ENCODE peak calls at places on chromosomes 3 and 15, in nine cellular contexts. One of them, this sample, is unnamed.

GRCh38 chr3:187742351-187743171 is 2.7 kb downstream of the BCL6 start:
- DNase-seq in breast epithelium: no peak
- DNase-seq in body of pancreas: peak
- DNase-seq in sigmoid colon: no peak
- DNase-seq in uterus: peak
- DNase-seq in A549: no peak
- DNase-seq in tibial nerve: peak
- DNase-seq in H1: no peak
- DNase-seq in Peyer's patch: no peak
- DNase-seq in this sample: no peak

GRCh38 chr3:128922804-128923459 is 43.5 kb downstream of the ACAD9 start:
- DNase-seq in breast epithelium: no peak
- DNase-seq in body of pancreas: no peak
- DNase-seq in sigmoid colon: no peak
- DNase-seq in uterus: no peak
- DNase-seq in A549: no peak
- DNase-seq in tibial nerve: no peak
- DNase-seq in H1: no peak
- DNase-seq in Peyer's patch: no peak
- DNase-seq in this sample: no peak

GRCh38 chr3:141710888-141711616 is 27.0 kb upstream of the RNF7 start:
- DNase-seq in breast epithelium: no peak
- DNase-seq in body of pancreas: no peak
- DNase-seq in sigmoid colon: no peak
- DNase-seq in uterus: peak
- DNase-seq in A549: no peak
- DNase-seq in tibial nerve: no peak
- DNase-seq in H1: no peak
- DNase-seq in Peyer's patch: no peak
- DNase-seq in this sample: peak

GRCh38 chr3:57791245-57791644 is 35.1 kb downstream of the SLMAP start:
- DNase-seq in breast epithelium: no peak
- DNase-seq in body of pancreas: no peak
- DNase-seq in sigmoid colon: no peak
- DNase-seq in uterus: no peak
- DNase-seq in A549: no peak
- DNase-seq in tibial nerve: no peak
- DNase-seq in H1: no peak
- DNase-seq in Peyer's patch: no peak
- DNase-seq in this sample: no peak

GRCh38 chr15:89776274-89777072 is at the start of gene MESP2:
- DNase-seq in breast epithelium: peak
- DNase-seq in body of pancreas: peak
- DNase-seq in sigmoid colon: peak
- DNase-seq in uterus: peak
- DNase-seq in A549: peak
- DNase-seq in tibial nerve: peak
- DNase-seq in H1: peak
- DNase-seq in Peyer's patch: peak
- DNase-seq in this sample: no peak

GRCh38 chr15:58147151-58147550 is 9.0 kb downstream of the AQP9 start:
- DNase-seq in breast epithelium: no peak
- DNase-seq in body of pancreas: no peak
- DNase-seq in sigmoid colon: no peak
- DNase-seq in uterus: no peak
- DNase-seq in A549: no peak
- DNase-seq in tibial nerve: peak
- DNase-seq in H1: no peak
- DNase-seq in Peyer's patch: no peak
- DNase-seq in this sample: no peak

GRCh38 chr15:81829918-81830317 is 215.9 kb downstream of the MEX3B start:
- DNase-seq in breast epithelium: no peak
- DNase-seq in body of pancreas: no peak
- DNase-seq in sigmoid colon: no peak
- DNase-seq in uterus: no peak
- DNase-seq in A549: no peak
- DNase-seq in tibial nerve: no peak
- DNase-seq in H1: no peak
- DNase-seq in Peyer's patch: no peak
- DNase-seq in this sample: no peak

GRCh38 chr3:53234841-53235232 is 21.0 kb downstream of the TKT start:
- DNase-seq in breast epithelium: no peak
- DNase-seq in body of pancreas: no peak
- DNase-seq in sigmoid colon: no peak
- DNase-seq in uterus: no peak
- DNase-seq in A549: no peak
- DNase-seq in tibial nerve: no peak
- DNase-seq in H1: no peak
- DNase-seq in Peyer's patch: no peak
- DNase-seq in this sample: no peak

GRCh38 chr3:9398715-9399708 is 1.6 kb downstream of the SETD5 start:
- DNase-seq in breast epithelium: no peak
- DNase-seq in body of pancreas: peak
- DNase-seq in sigmoid colon: no peak
- DNase-seq in uterus: no peak
- DNase-seq in A549: no peak
- DNase-seq in tibial nerve: no peak
- DNase-seq in H1: no peak
- DNase-seq in Peyer's patch: no peak
- DNase-seq in this sample: no peak
- TF ChIP-seq POLR2A in breast epithelium: no peak
- TF ChIP-seq POLR2A in body of pancreas: no peak
- TF ChIP-seq POLR2A in sigmoid colon: no peak
- TF ChIP-seq POLR2A in uterus: no peak
- TF ChIP-seq POLR2A in A549: no peak
- TF ChIP-seq POLR2A in tibial nerve: no peak
- TF ChIP-seq POLR2A in H1: peak
- TF ChIP-seq POLR2A in Peyer's patch: no peak
- TF ChIP-seq POLR2A in this sample: no peak

GRCh38 chr3:49801160-49801559 is 1.5 kb upstream of the CDHR4 start:
- DNase-seq in breast epithelium: no peak
- DNase-seq in body of pancreas: no peak
- DNase-seq in sigmoid colon: no peak
- DNase-seq in uterus: no peak
- DNase-seq in A549: no peak
- DNase-seq in tibial nerve: no peak
- DNase-seq in H1: no peak
- DNase-seq in Peyer's patch: no peak
- DNase-seq in this sample: no peak

GRCh38 chr3:49804141-49805041 is 1.3 kb downstream of the INKA1 start:
- DNase-seq in breast epithelium: no peak
- DNase-seq in body of pancreas: no peak
- DNase-seq in sigmoid colon: no peak
- DNase-seq in uterus: peak
- DNase-seq in A549: no peak
- DNase-seq in tibial nerve: no peak
- DNase-seq in H1: no peak
- DNase-seq in Peyer's patch: no peak
- DNase-seq in this sample: no peak

GRCh38 chr3:49803464-49804140 is 541 bp downstream of the INKA1 start:
- DNase-seq in breast epithelium: no peak
- DNase-seq in body of pancreas: no peak
- DNase-seq in sigmoid colon: peak
- DNase-seq in uterus: peak
- DNase-seq in A549: no peak
- DNase-seq in tibial nerve: no peak
- DNase-seq in H1: no peak
- DNase-seq in Peyer's patch: peak
- DNase-seq in this sample: no peak

GRCh38 chr3:49805367-49805782 is 2.3 kb downstream of the INKA1 start:
- DNase-seq in breast epithelium: peak
- DNase-seq in body of pancreas: peak
- DNase-seq in sigmoid colon: peak
- DNase-seq in uterus: peak
- DNase-seq in A549: no peak
- DNase-seq in tibial nerve: peak
- DNase-seq in H1: no peak
- DNase-seq in Peyer's patch: no peak
- DNase-seq in this sample: no peak

GRCh38 chr3:49802719-49803463 is at the start of gene INKA1:
- DNase-seq in breast epithelium: peak
- DNase-seq in body of pancreas: peak
- DNase-seq in sigmoid colon: peak
- DNase-seq in uterus: peak
- DNase-seq in A549: peak
- DNase-seq in tibial nerve: peak
- DNase-seq in H1: peak
- DNase-seq in Peyer's patch: peak
- DNase-seq in this sample: peak
- TF ChIP-seq POLR2A in breast epithelium: no peak
- TF ChIP-seq POLR2A in body of pancreas: peak
- TF ChIP-seq POLR2A in sigmoid colon: no peak
- TF ChIP-seq POLR2A in uterus: peak
- TF ChIP-seq POLR2A in A549: no peak
- TF ChIP-seq POLR2A in tibial nerve: peak
- TF ChIP-seq POLR2A in H1: no peak
- TF ChIP-seq POLR2A in Peyer's patch: peak
- TF ChIP-seq POLR2A in this sample: peak

GRCh38 chr15:67196222-67196621 is 58.2 kb downstream of the AAGAB start:
- DNase-seq in breast epithelium: no peak
- DNase-seq in body of pancreas: no peak
- DNase-seq in sigmoid colon: no peak
- DNase-seq in uterus: no peak
- DNase-seq in A549: no peak
- DNase-seq in tibial nerve: no peak
- DNase-seq in H1: no peak
- DNase-seq in Peyer's patch: no peak
- DNase-seq in this sample: no peak
- TF ChIP-seq POLR2A in breast epithelium: no peak
- TF ChIP-seq POLR2A in body of pancreas: no peak
- TF ChIP-seq POLR2A in sigmoid colon: no peak
- TF ChIP-seq POLR2A in uterus: no peak
- TF ChIP-seq POLR2A in A549: no peak
- TF ChIP-seq POLR2A in tibial nerve: no peak
- TF ChIP-seq POLR2A in H1: no peak
- TF ChIP-seq POLR2A in Peyer's patch: no peak
- TF ChIP-seq POLR2A in this sample: no peak

GRCh38 chr15:66505818-66506217 is 692 bp downstream of the ZWILCH start:
- DNase-seq in breast epithelium: no peak
- DNase-seq in body of pancreas: no peak
- DNase-seq in sigmoid colon: no peak
- DNase-seq in uterus: no peak
- DNase-seq in A549: no peak
- DNase-seq in tibial nerve: no peak
- DNase-seq in H1: no peak
- DNase-seq in Peyer's patch: no peak
- DNase-seq in this sample: no peak

GRCh38 chr15:66505430-66505811 is 295 bp downstream of the ZWILCH start:
- DNase-seq in breast epithelium: no peak
- DNase-seq in body of pancreas: no peak
- DNase-seq in sigmoid colon: no peak
- DNase-seq in uterus: no peak
- DNase-seq in A549: peak
- DNase-seq in tibial nerve: no peak
- DNase-seq in H1: no peak
- DNase-seq in Peyer's patch: no peak
- DNase-seq in this sample: no peak

GRCh38 chr15:66502491-66502890 is 2.2 kb downstream of the RPL4 start:
- DNase-seq in breast epithelium: no peak
- DNase-seq in body of pancreas: no peak
- DNase-seq in sigmoid colon: no peak
- DNase-seq in uterus: no peak
- DNase-seq in A549: no peak
- DNase-seq in tibial nerve: no peak
- DNase-seq in H1: no peak
- DNase-seq in Peyer's patch: no peak
- DNase-seq in this sample: no peak

GRCh38 chr15:66503780-66504562 is 684 bp downstream of the RPL4 start:
- DNase-seq in breast epithelium: no peak
- DNase-seq in body of pancreas: no peak
- DNase-seq in sigmoid colon: no peak
- DNase-seq in uterus: no peak
- DNase-seq in A549: no peak
- DNase-seq in tibial nerve: no peak
- DNase-seq in H1: no peak
- DNase-seq in Peyer's patch: no peak
- DNase-seq in this sample: no peak

GRCh38 chr15:66504563-66505429 is at the start of the genes RPL4 and ZWILCH:
- DNase-seq in breast epithelium: peak
- DNase-seq in body of pancreas: peak
- DNase-seq in sigmoid colon: peak
- DNase-seq in uterus: peak
- DNase-seq in A549: peak
- DNase-seq in tibial nerve: peak
- DNase-seq in H1: peak
- DNase-seq in Peyer's patch: peak
- DNase-seq in this sample: peak
- TF ChIP-seq POLR2A in breast epithelium: peak
- TF ChIP-seq POLR2A in body of pancreas: peak
- TF ChIP-seq POLR2A in sigmoid colon: peak
- TF ChIP-seq POLR2A in uterus: peak
- TF ChIP-seq POLR2A in A549: peak
- TF ChIP-seq POLR2A in tibial nerve: peak
- TF ChIP-seq POLR2A in H1: peak
- TF ChIP-seq POLR2A in Peyer's patch: peak
- TF ChIP-seq POLR2A in this sample: peak

This sample was measured in H54.